ENCODE peak calls at places on chromosomes 3 and 15, in nine cellular contexts. One of them, this sample, is unnamed.

GRCh38 chr15:67542192-67542461 is 376 bp upstream of the MAP2K5 start:
- DNase-seq in activated naive CD8-positive, alpha-beta T cell treated with anti-CD3 and anti-CD28 coated beads, Interleukin-2, amount 50 U/mL, for 24 hours: no peak
- DNase-seq in ELR: no peak
- DNase-seq in occipital lobe: no peak
- DNase-seq in cardiac muscle cell: no peak
- DNase-seq in T-helper 2 cell: no peak
- DNase-seq in C1 segment of cervical spinal cord: no peak
- DNase-seq in body of pancreas: peak
- DNase-seq in NCI-H1436 treated with DMSO at 0.1 percent for 48 hours: no peak
- DNase-seq in this sample: no peak

GRCh38 chr3:105867690-105868449 is 942 bp downstream of the CBLB start:
- DNase-seq in activated naive CD8-positive, alpha-beta T cell treated with anti-CD3 and anti-CD28 coated beads, Interleukin-2, amount 50 U/mL, for 24 hours: no peak
- DNase-seq in ELR: peak
- DNase-seq in occipital lobe: no peak
- DNase-seq in cardiac muscle cell: peak
- DNase-seq in T-helper 2 cell: no peak
- DNase-seq in C1 segment of cervical spinal cord: no peak
- DNase-seq in body of pancreas: no peak
- DNase-seq in NCI-H1436 treated with DMSO at 0.1 percent for 48 hours: no peak
- DNase-seq in this sample: no peak

GRCh38 chr15:50828610-50829206 is 63.2 kb upstream of the SPPL2A start:
- DNase-seq in activated naive CD8-positive, alpha-beta T cell treated with anti-CD3 and anti-CD28 coated beads, Interleukin-2, amount 50 U/mL, for 24 hours: no peak
- DNase-seq in ELR: peak
- DNase-seq in occipital lobe: peak
- DNase-seq in cardiac muscle cell: peak
- DNase-seq in T-helper 2 cell: no peak
- DNase-seq in C1 segment of cervical spinal cord: no peak
- DNase-seq in body of pancreas: peak
- DNase-seq in NCI-H1436 treated with DMSO at 0.1 percent for 48 hours: no peak
- DNase-seq in this sample: no peak

GRCh38 chr3:171461087-171461917 is 1.1 kb upstream of the TNIK start:
- DNase-seq in activated naive CD8-positive, alpha-beta T cell treated with anti-CD3 and anti-CD28 coated beads, Interleukin-2, amount 50 U/mL, for 24 hours: peak
- DNase-seq in ELR: no peak
- DNase-seq in occipital lobe: no peak
- DNase-seq in cardiac muscle cell: peak
- DNase-seq in T-helper 2 cell: no peak
- DNase-seq in C1 segment of cervical spinal cord: no peak
- DNase-seq in body of pancreas: peak
- DNase-seq in NCI-H1436 treated with DMSO at 0.1 percent for 48 hours: peak
- DNase-seq in this sample: no peak

GRCh38 chr3:72903004-72903403 is 15.2 kb downstream of the GXYLT2 start:
- DNase-seq in activated naive CD8-positive, alpha-beta T cell treated with anti-CD3 and anti-CD28 coated beads, Interleukin-2, amount 50 U/mL, for 24 hours: no peak
- DNase-seq in ELR: peak
- DNase-seq in occipital lobe: no peak
- DNase-seq in cardiac muscle cell: peak
- DNase-seq in T-helper 2 cell: no peak
- DNase-seq in C1 segment of cervical spinal cord: no peak
- DNase-seq in body of pancreas: no peak
- DNase-seq in NCI-H1436 treated with DMSO at 0.1 percent for 48 hours: no peak
- DNase-seq in this sample: no peak

GRCh38 chr3:52805270-52806039 is 10.9 kb downstream of the ITIH3 start:
- DNase-seq in activated naive CD8-positive, alpha-beta T cell treated with anti-CD3 and anti-CD28 coated beads, Interleukin-2, amount 50 U/mL, for 24 hours: no peak
- DNase-seq in ELR: no peak
- DNase-seq in occipital lobe: no peak
- DNase-seq in cardiac muscle cell: no peak
- DNase-seq in T-helper 2 cell: no peak
- DNase-seq in C1 segment of cervical spinal cord: no peak
- DNase-seq in body of pancreas: no peak
- DNase-seq in NCI-H1436 treated with DMSO at 0.1 percent for 48 hours: no peak
- DNase-seq in this sample: no peak

GRCh38 chr3:127306361-127307112 is 18.7 kb upstream of the PRR20G start:
- DNase-seq in activated naive CD8-positive, alpha-beta T cell treated with anti-CD3 and anti-CD28 coated beads, Interleukin-2, amount 50 U/mL, for 24 hours: no peak
- DNase-seq in ELR: no peak
- DNase-seq in occipital lobe: no peak
- DNase-seq in cardiac muscle cell: no peak
- DNase-seq in T-helper 2 cell: no peak
- DNase-seq in C1 segment of cervical spinal cord: no peak
- DNase-seq in body of pancreas: no peak
- DNase-seq in NCI-H1436 treated with DMSO at 0.1 percent for 48 hours: no peak
- DNase-seq in this sample: no peak

GRCh38 chr3:151925876-151926275 is 52.4 kb downstream of the SUCNR1 start:
- DNase-seq in activated naive CD8-positive, alpha-beta T cell treated with anti-CD3 and anti-CD28 coated beads, Interleukin-2, amount 50 U/mL, for 24 hours: no peak
- DNase-seq in ELR: peak
- DNase-seq in occipital lobe: no peak
- DNase-seq in cardiac muscle cell: peak
- DNase-seq in T-helper 2 cell: no peak
- DNase-seq in C1 segment of cervical spinal cord: no peak
- DNase-seq in body of pancreas: no peak
- DNase-seq in NCI-H1436 treated with DMSO at 0.1 percent for 48 hours: no peak
- DNase-seq in this sample: no peak

GRCh38 chr15:91224750-91225380 is 124.8 kb downstream of the SV2B start:
- DNase-seq in activated naive CD8-positive, alpha-beta T cell treated with anti-CD3 and anti-CD28 coated beads, Interleukin-2, amount 50 U/mL, for 24 hours: no peak
- DNase-seq in ELR: peak
- DNase-seq in occipital lobe: no peak
- DNase-seq in cardiac muscle cell: peak
- DNase-seq in T-helper 2 cell: no peak
- DNase-seq in C1 segment of cervical spinal cord: no peak
- DNase-seq in body of pancreas: peak
- DNase-seq in NCI-H1436 treated with DMSO at 0.1 percent for 48 hours: no peak
- DNase-seq in this sample: no peak

GRCh38 chr15:66670698-66671580 is 31.1 kb upstream of the SMAD6 start:
- DNase-seq in activated naive CD8-positive, alpha-beta T cell treated with anti-CD3 and anti-CD28 coated beads, Interleukin-2, amount 50 U/mL, for 24 hours: no peak
- DNase-seq in ELR: peak
- DNase-seq in occipital lobe: no peak
- DNase-seq in cardiac muscle cell: no peak
- DNase-seq in T-helper 2 cell: no peak
- DNase-seq in C1 segment of cervical spinal cord: no peak
- DNase-seq in body of pancreas: peak
- DNase-seq in NCI-H1436 treated with DMSO at 0.1 percent for 48 hours: no peak
- DNase-seq in this sample: no peak

GRCh38 chr15:78438595-78439285 is 724 bp downstream of the IREB2 start:
- DNase-seq in activated naive CD8-positive, alpha-beta T cell treated with anti-CD3 and anti-CD28 coated beads, Interleukin-2, amount 50 U/mL, for 24 hours: peak
- DNase-seq in ELR: peak
- DNase-seq in occipital lobe: peak
- DNase-seq in cardiac muscle cell: peak
- DNase-seq in T-helper 2 cell: no peak
- DNase-seq in C1 segment of cervical spinal cord: no peak
- DNase-seq in body of pancreas: peak
- DNase-seq in NCI-H1436 treated with DMSO at 0.1 percent for 48 hours: no peak
- DNase-seq in this sample: peak

GRCh38 chr3:73502609-73503560 is 121.9 kb downstream of the PDZRN3 start:
- DNase-seq in activated naive CD8-positive, alpha-beta T cell treated with anti-CD3 and anti-CD28 coated beads, Interleukin-2, amount 50 U/mL, for 24 hours: peak
- DNase-seq in ELR: peak
- DNase-seq in occipital lobe: peak
- DNase-seq in cardiac muscle cell: peak
- DNase-seq in T-helper 2 cell: no peak
- DNase-seq in C1 segment of cervical spinal cord: peak
- DNase-seq in body of pancreas: peak
- DNase-seq in NCI-H1436 treated with DMSO at 0.1 percent for 48 hours: no peak
- DNase-seq in this sample: peak

GRCh38 chr15:64636101-64636500 is 139.3 kb downstream of the RBPMS2 start:
- DNase-seq in activated naive CD8-positive, alpha-beta T cell treated with anti-CD3 and anti-CD28 coated beads, Interleukin-2, amount 50 U/mL, for 24 hours: no peak
- DNase-seq in ELR: no peak
- DNase-seq in occipital lobe: no peak
- DNase-seq in cardiac muscle cell: peak
- DNase-seq in T-helper 2 cell: no peak
- DNase-seq in C1 segment of cervical spinal cord: no peak
- DNase-seq in body of pancreas: no peak
- DNase-seq in NCI-H1436 treated with DMSO at 0.1 percent for 48 hours: no peak
- DNase-seq in this sample: no peak

GRCh38 chr3:169660709-169661566 is 2.6 kb downstream of the MECOM start:
- DNase-seq in activated naive CD8-positive, alpha-beta T cell treated with anti-CD3 and anti-CD28 coated beads, Interleukin-2, amount 50 U/mL, for 24 hours: no peak
- DNase-seq in ELR: peak
- DNase-seq in occipital lobe: no peak
- DNase-seq in cardiac muscle cell: peak
- DNase-seq in T-helper 2 cell: no peak
- DNase-seq in C1 segment of cervical spinal cord: no peak
- DNase-seq in body of pancreas: peak
- DNase-seq in NCI-H1436 treated with DMSO at 0.1 percent for 48 hours: no peak
- DNase-seq in this sample: no peak

GRCh38 chr3:43540625-43541024 is 81.2 kb downstream of the ANO10 start:
- DNase-seq in activated naive CD8-positive, alpha-beta T cell treated with anti-CD3 and anti-CD28 coated beads, Interleukin-2, amount 50 U/mL, for 24 hours: no peak
- DNase-seq in ELR: no peak
- DNase-seq in occipital lobe: no peak
- DNase-seq in cardiac muscle cell: peak
- DNase-seq in T-helper 2 cell: no peak
- DNase-seq in C1 segment of cervical spinal cord: no peak
- DNase-seq in body of pancreas: no peak
- DNase-seq in NCI-H1436 treated with DMSO at 0.1 percent for 48 hours: no peak
- DNase-seq in this sample: no peak

GRCh38 chr3:9884555-9885165 is 4.6 kb upstream of the CIDEC start:
- DNase-seq in activated naive CD8-positive, alpha-beta T cell treated with anti-CD3 and anti-CD28 coated beads, Interleukin-2, amount 50 U/mL, for 24 hours: no peak
- DNase-seq in ELR: peak
- DNase-seq in occipital lobe: no peak
- DNase-seq in cardiac muscle cell: peak
- DNase-seq in T-helper 2 cell: no peak
- DNase-seq in C1 segment of cervical spinal cord: no peak
- DNase-seq in body of pancreas: no peak
- DNase-seq in NCI-H1436 treated with DMSO at 0.1 percent for 48 hours: no peak
- DNase-seq in this sample: no peak

GRCh38 chr3:18556503-18556902 is 131.4 kb upstream of the SATB1 start:
- DNase-seq in activated naive CD8-positive, alpha-beta T cell treated with anti-CD3 and anti-CD28 coated beads, Interleukin-2, amount 50 U/mL, for 24 hours: peak
- DNase-seq in ELR: peak
- DNase-seq in occipital lobe: no peak
- DNase-seq in cardiac muscle cell: peak
- DNase-seq in T-helper 2 cell: peak
- DNase-seq in C1 segment of cervical spinal cord: no peak
- DNase-seq in body of pancreas: peak
- DNase-seq in NCI-H1436 treated with DMSO at 0.1 percent for 48 hours: no peak
- DNase-seq in this sample: peak

GRCh38 chr3:55066406-55067128 is 138.7 kb upstream of the LRTM1 start:
- DNase-seq in activated naive CD8-positive, alpha-beta T cell treated with anti-CD3 and anti-CD28 coated beads, Interleukin-2, amount 50 U/mL, for 24 hours: no peak
- DNase-seq in ELR: peak
- DNase-seq in occipital lobe: no peak
- DNase-seq in cardiac muscle cell: peak
- DNase-seq in T-helper 2 cell: no peak
- DNase-seq in C1 segment of cervical spinal cord: no peak
- DNase-seq in body of pancreas: no peak
- DNase-seq in NCI-H1436 treated with DMSO at 0.1 percent for 48 hours: no peak
- DNase-seq in this sample: no peak

This sample was measured in T-helper 9 cell.